ENCODE peak calls at places on chromosomes 2 and 18, in five cellular contexts. D is WTC11, F is GM12878, J is K562, T is H1. R is an unnamed sample.

GRCh38 chr18:77006305-77007175 is 126.0 kb downstream of the MBP start:
- DNase-seq in J (no peak), D (no peak), T (no peak), F (no peak), R (no peak)

GRCh38 chr18:46098616-46098933 is 479 bp upstream of the ATP5F1A start:
- DNase-seq in J (no peak), D (no peak), F (no peak), T (peak), R (no peak)

GRCh38 chr2:44753552-44754285 is 187.8 kb upstream of the SIX3 start:
- DNase-seq in D (no peak), J (no peak), T (no peak), F (peak), R (no peak)

GRCh38 chr2:217849154-217849553 is 153.6 kb downstream of the TNS1 start:
- DNase-seq in F (no peak), T (no peak), J (no peak), D (no peak), R (no peak)

GRCh38 chr2:65751422-65751821 is 319.0 kb upstream of the SPRED2 start:
- DNase-seq in J (no peak), D (no peak), F (no peak), T (no peak), R (no peak)

GRCh38 chr2:118016911-118017310 is 3.0 kb upstream of the CCDC93 start:
- DNase-seq in J (no peak), F (no peak), T (no peak), D (no peak), R (no peak)

GRCh38 chr2:108575132-108575966 is 41.1 kb downstream of the LIMS1 start:
- DNase-seq in J (no peak), D (no peak), T (no peak), F (peak), R (no peak)

GRCh38 chr18:47996091-47996541 is 65.7 kb upstream of the SMAD2 start:
- DNase-seq in T (no peak), F (no peak), D (no peak), J (no peak), R (no peak)

GRCh38 chr2:133072837-133073694 is 403.1 kb upstream of the LYPD1 start:
- DNase-seq in F (no peak), T (no peak), J (no peak), D (no peak), R (no peak)

GRCh38 chr2:19810637-19811036 is 91.1 kb downstream of the TTC32 start:
- DNase-seq in D (no peak), J (no peak), F (no peak), T (peak), R (no peak)

GRCh38 chr18:63152791-63153190 is 166.8 kb downstream of the BCL2 start:
- DNase-seq in T (no peak), F (no peak), D (no peak), J (no peak), R (no peak)

GRCh38 chr18:7329036-7329435 is 98.1 kb downstream of the LRRC30 start:
- DNase-seq in D (no peak), F (no peak), T (no peak), J (no peak), R (no peak)

GRCh38 chr2:203934006-203934632 is 2.4 kb upstream of the ICOS start:
- DNase-seq in T (no peak), D (no peak), J (no peak), F (no peak), R (no peak)

GRCh38 chr2:108165750-108166149 is 74.0 kb upstream of the SULT1C3 start:
- DNase-seq in J (no peak), F (no peak), T (no peak), D (no peak), R (no peak)

GRCh38 chr2:68251855-68252406 is 401 bp downstream of the PPP3R1 start:
- DNase-seq in D (peak), J (peak), T (peak), F (no peak), R (no peak)

GRCh38 chr18:76805221-76805620 is 17.1 kb upstream of the ZNF236 start:
- DNase-seq in F (no peak), J (no peak), T (no peak), D (no peak), R (peak)

GRCh38 chr2:58939388-58939787 is 698.3 kb upstream of the FANCL start:
- DNase-seq in D (no peak), T (no peak), F (no peak), J (no peak), R (no peak)

GRCh38 chr2:219254590-219255219 is 987 bp upstream of the TUBA4A start:
- DNase-seq in D (no peak), J (no peak), T (no peak), F (no peak), R (no peak)

GRCh38 chr2:241272298-241272721 is 43.2 kb downstream of the HDLBP start:
- DNase-seq in F (no peak), D (peak), J (peak), T (no peak), R (no peak)

GRCh38 chr2:60100034-60100433 is 453.4 kb downstream of the BCL11A start:
- DNase-seq in F (no peak), T (no peak), D (no peak), J (no peak), R (no peak)

GRCh38 chr2:118388771-118389170 is 300.5 kb downstream of the INSIG2 start:
- DNase-seq in F (no peak), J (no peak), T (no peak), D (no peak), R (no peak)

GRCh38 chr2:84899681-84900080 is 5.8 kb upstream of the TMSB10 start:
- DNase-seq in D (no peak), T (no peak), J (no peak), F (no peak), R (no peak)

GRCh38 chr2:165745916-165746315 is 48.1 kb downstream of the GALNT3 start:
- DNase-seq in D (no peak), J (no peak), T (no peak), F (no peak), R (no peak)

DNA sequence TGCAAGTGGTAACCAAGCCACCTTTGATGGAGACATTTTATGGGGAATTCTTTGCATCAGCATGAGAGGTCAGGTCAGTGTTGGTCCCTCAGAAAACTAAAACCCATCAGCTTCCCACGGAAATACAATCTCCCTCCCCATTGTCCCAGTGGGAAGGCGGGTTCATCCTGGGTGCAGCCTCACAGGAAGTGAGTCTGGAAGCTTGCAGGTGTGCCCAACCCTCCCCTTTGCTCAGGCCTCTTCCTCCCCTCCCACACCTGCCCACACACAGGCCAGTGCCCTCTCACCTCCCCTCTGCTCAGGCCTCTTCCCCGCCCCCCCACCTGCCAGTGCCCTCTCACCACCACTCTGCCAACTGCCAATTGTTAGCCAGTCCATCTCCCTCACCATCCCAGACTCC is 166.8 kb upstream of the RAB6C start:
- DNase-seq in F (no peak), D (no peak), T (no peak), J (no peak), R (no peak)
- TF ChIP-seq MAX in F (no peak), D (no peak), T (no peak), J (no peak), R (no peak)

GRCh38 chr18:23165271-23165670 is 30.0 kb downstream of the CABLES1 start:
- DNase-seq in F (no peak), J (no peak), T (no peak), D (no peak), R (no peak)

GRCh38 chr18:23169683-23170082 is 34.4 kb downstream of the CABLES1 start:
- DNase-seq in F (no peak), D (peak), J (no peak), T (peak), R (no peak)

GRCh38 chr18:23163786-23164583 is 28.7 kb downstream of the CABLES1 start:
- DNase-seq in J (no peak), F (no peak), D (no peak), T (no peak), R (no peak)

GRCh38 chr18:23170137-23170536 is 34.9 kb downstream of the CABLES1 start:
- DNase-seq in J (no peak), F (no peak), T (no peak), D (no peak), R (no peak)

GRCh38 chr18:23166863-23167531 is 31.7 kb downstream of the CABLES1 start:
- DNase-seq in T (no peak), J (no peak), D (no peak), F (no peak), R (no peak)
- TF ChIP-seq CREB1 in T (no peak), J (no peak), D (no peak), F (no peak), R (no peak)

DNA sequence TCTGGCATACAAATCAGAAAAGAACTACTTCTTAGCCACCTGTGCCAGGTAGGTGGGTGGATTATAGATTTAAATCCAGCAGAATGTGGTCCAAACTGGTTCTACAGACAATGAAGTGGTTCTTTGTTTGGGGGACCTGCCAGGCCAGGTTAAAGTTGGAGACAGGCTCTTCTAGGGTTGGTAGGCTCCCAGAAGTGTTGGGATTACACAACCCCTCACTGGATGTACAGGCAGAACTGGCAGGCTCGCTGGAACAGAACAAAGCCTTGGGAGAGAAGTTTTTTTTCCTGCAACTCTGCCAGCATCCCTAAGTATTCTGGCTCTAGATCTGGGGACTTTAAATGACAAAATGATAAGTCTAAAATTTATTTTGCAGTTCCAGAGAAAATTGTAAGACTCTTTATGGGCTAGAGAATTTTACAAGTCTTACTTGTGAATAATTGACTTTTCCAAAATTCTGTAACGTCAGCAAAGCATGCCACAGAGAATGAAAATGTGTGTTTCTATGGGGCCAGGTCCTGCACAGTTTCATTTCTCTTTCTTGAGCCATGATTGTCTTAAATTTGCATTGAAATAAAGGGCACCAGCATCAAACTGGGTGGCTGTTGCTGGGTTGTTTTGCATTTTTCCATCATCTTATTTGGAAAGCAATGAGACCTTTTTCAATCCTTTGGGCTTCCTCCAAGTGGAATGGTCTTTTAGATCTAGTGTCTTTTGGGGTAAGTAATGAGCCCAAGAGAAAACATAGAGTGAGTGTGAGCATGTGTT is 32.2 kb upstream of the ATL2 start:
- DNase-seq in D (no peak), T (no peak), F (peak), J (no peak), R (no peak)
- TF ChIP-seq MAX in D (no peak), T (no peak), F (no peak), J (no peak), R (no peak)

GRCh38 chr2:98445708-98446577 is 1.3 kb downstream of the INPP4A start:
- DNase-seq in F (no peak), D (no peak), J (peak), T (no peak), R (no peak)
- TF ChIP-seq CREB1 in F (no peak), D (no peak), J (no peak), T (no peak), R (no peak)

DNA sequence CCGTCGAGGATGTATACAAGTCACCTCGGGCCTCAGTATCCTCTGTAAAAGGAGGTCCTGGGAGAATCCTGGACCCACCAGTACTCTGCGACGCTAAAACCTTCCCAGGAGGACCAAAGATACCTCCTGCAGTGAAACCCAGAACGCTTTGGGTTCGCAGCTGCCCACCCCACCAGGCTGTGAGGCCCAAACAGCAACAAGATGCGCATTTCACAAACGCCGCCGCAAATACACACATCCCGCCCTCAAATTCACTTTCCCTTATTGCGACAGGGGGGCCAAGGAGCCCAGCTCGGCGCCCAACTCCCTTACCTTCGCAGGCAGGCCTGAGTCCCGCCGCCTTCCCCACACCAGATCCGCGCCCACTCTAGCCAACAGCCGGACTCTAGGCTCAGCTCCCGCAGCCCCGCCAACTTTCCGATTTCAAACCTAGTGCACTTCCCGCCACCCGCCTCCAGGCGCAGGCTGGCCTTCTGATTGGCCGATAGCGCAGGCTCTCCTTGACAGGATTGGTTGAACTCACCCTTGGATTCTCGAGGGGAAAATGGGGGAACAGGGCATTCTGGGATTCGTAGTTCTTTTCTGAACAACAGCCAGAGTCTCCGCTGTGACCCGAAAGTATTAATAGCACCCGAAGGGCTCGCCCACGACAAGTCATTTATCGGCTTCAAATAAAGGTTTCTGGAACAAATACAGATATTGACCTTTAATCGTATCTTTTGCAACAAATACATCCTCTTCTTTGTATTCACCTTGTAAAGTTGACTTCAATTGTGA is at the start of gene SPC25:
- DNase-seq in J (peak), D (peak), F (peak), T (peak), R (peak)
- TF ChIP-seq MAX in J (peak), D (peak), F (no peak), T (no peak), R (peak)

GRCh38 chr2:136116813-136117390 is 1.0 kb downstream of the CXCR4 start:
- DNase-seq in T (peak), J (no peak), D (peak), F (no peak), R (no peak)

GRCh38 chr2:136119717-136120675 is 2.0 kb upstream of the CXCR4 start:
- DNase-seq in D (no peak), F (no peak), J (no peak), T (no peak), R (no peak)

GRCh38 chr2:136117909-136118818 is at the start of gene CXCR4:
- DNase-seq in F (no peak), T (peak), D (peak), J (peak), R (no peak)

GRCh38 chr2:136117391-136117841 is 533 bp downstream of the CXCR4 start:
- DNase-seq in T (no peak), D (peak), J (peak), F (no peak), R (no peak)

GRCh38 chr2:136118819-136119716 is 1.1 kb upstream of the CXCR4 start:
- DNase-seq in D (peak), J (peak), F (no peak), T (peak), R (no peak)
- TF ChIP-seq CREB1 in D (no peak), J (no peak), F (no peak), T (no peak), R (no peak)

GRCh38 chr2:207252979-207253640 is 87.4 kb upstream of the KLF7 start:
- DNase-seq in J (no peak), F (no peak), D (peak), T (no peak), R (no peak)
- TF ChIP-seq MAX in J (no peak), F (no peak), D (no peak), T (no peak), R (no peak)

DNA sequence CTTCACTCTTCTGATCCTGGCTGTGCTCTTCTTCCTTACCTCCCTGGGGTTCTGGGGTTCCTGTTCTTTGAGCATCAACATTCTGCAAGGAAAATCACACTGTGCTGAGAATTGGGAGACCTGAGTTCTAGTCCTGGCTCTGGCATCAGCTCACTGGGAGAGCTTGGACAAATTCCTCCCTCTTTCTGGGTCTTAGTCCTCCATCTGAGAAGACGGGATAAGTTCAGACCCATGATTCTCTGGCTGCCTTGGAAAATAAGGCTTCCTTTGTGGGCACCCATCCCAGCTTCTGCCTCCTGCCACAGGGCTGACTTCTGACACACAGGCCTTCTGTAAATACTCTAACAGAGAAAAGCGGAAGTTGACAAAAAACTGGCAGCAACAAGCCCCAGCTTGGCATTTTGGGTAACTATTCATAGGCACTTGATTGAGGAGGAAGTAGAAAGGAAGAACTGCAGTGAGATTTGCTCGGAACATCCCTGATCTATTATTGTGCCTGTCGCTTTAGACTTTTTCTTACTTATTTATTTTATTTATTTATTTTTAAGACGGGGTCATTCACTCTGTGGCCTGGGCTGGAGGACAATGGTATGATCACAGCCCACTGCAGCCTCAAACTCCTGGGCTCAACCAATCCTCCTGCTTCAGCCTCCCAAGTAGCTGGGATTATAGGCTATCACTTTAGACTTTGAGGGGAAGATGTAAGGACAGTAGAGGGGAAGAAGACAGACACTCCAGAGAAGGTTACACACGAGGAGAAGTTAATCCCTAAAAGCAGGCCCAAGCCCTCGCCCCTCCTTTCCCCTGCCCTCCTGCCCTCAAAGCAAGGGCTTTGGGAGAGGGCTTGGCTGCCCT is 7.9 kb downstream of the PCBP1 start:
- DNase-seq in F (no peak), J (no peak), D (no peak), T (no peak), R (peak)
- TF ChIP-seq CREB1 in F (peak), J (no peak), D (no peak), T (no peak), R (peak)

GRCh38 chr2:167294775-167295140 is 406.5 kb downstream of the XIRP2 start:
- DNase-seq in T (no peak), F (no peak), J (no peak), D (no peak), R (no peak)

GRCh38 chr2:167294031-167294774 is 405.9 kb downstream of the XIRP2 start:
- DNase-seq in F (no peak), T (peak), J (no peak), D (peak), R (no peak)

GRCh38 chr2:167292430-167293171 is 404.3 kb downstream of the XIRP2 start:
- DNase-seq in F (no peak), T (peak), J (peak), D (peak), R (peak)

GRCh38 chr2:167289651-167290410 is 401.6 kb downstream of the XIRP2 start:
- DNase-seq in T (no peak), F (no peak), D (no peak), J (no peak), R (no peak)

GRCh38 chr2:167293172-167293781 is 405.0 kb downstream of the XIRP2 start:
- DNase-seq in D (no peak), T (peak), J (no peak), F (no peak), R (no peak)
- TF ChIP-seq MAX in D (no peak), T (peak), J (no peak), F (no peak), R (no peak)

DNA sequence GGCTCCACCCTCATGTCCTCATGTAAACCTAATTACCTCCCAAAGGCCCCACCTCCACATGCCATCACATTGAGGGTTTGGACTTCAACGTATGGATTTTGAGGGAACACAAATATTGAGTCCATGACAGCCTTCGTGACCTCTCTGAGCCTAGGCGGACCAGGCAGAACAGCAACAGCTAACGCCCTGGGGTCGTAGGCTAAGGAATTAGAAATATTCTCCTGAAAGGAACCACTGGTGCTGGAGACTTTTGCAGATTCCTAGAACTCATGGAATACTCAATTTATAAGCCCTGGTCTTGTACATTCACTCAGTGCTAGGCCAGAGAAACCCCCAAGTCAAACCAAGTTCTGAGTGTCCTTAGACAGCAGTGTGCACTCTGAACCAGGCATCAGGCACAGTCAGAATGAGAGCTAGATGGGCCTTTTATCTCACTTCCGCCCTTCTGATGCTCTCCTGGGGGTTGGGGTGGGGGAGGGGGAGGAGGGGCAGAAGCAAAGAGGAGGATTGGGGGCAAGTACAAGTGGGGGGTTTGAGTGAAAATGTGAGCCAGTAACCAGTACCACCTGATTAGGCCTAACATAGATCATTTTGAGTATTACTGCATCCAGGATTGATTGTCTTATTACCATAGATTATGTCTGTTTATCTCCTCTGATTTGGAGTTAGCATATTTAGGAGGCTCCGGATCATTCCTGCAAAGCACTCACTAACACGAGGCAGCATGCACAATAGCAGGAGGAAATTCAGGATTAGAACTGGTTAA is 148.8 kb downstream of the RHBDD1 start:
- DNase-seq in T (no peak), J (peak), F (peak), D (no peak), R (no peak)
- TF ChIP-seq CREB1 in T (no peak), J (no peak), F (peak), D (no peak), R (no peak)

R was measured in HepG2.